ENCODE peak calls at places on chromosomes 12 and 14, in six cellular contexts. K is mucosa of descending colon; T is pancreas; Z is naive thymus-derived CD4-positive, alpha-beta T cell; M is kidney; E is K562. J is an unnamed sample. For H3K9me3 and H3K4me1, the result is how much of the 10 kb centered on the place peaks cover.

GRCh38 chr12:91326043-91327027 is 143.7 kb upstream of the DCN start:
- DNase-seq in K (no peak), T (no peak), Z (peak), M (no peak), E (peak), J (peak)

GRCh38 chr12:57037264-57037663 is 12.7 kb downstream of the MYO1A start:
- DNase-seq in K (no peak), T (no peak), Z (no peak), M (no peak), E (no peak), J (no peak)

GRCh38 chr14:23569443-23570151 is 2.0 kb upstream of the AP1G2 start:
- DNase-seq in K (no peak), T (no peak), Z (no peak), M (peak), E (peak), J (no peak)

GRCh38 chr12:124917135-124917840 is 2.8 kb upstream of the UBC start:
- DNase-seq in K (peak), T (peak), Z (peak), M (peak), E (peak), J (peak)

GRCh38 chr12:50725011-50725899 is 38.6 kb upstream of the ATF1 start:
- DNase-seq in K (no peak), T (no peak), Z (no peak), M (no peak), E (no peak), J (no peak)

GRCh38 chr14:71628433-71628832 is 303.8 kb upstream of the RGS6 start:
- DNase-seq in K (no peak), T (no peak), Z (no peak), M (no peak), E (no peak), J (no peak)

GRCh38 chr12:86613306-86613705 is 357.1 kb upstream of the MGAT4C start:
- DNase-seq in K (no peak), T (no peak), Z (no peak), M (no peak), E (no peak), J (no peak)

GRCh38 chr12:53589915-53590314 is 36.3 kb downstream of the ATF7 start:
- DNase-seq in K (no peak), T (no peak), Z (no peak), M (no peak), E (no peak), J (no peak)

GRCh38 chr12:97751704-97752103 is 289.1 kb downstream of the RMST start:
- DNase-seq in K (no peak), T (no peak), Z (no peak), M (no peak), E (no peak), J (no peak)

GRCh38 chr12:62683724-62684501 is 217.3 kb downstream of the MON2 start:
- DNase-seq in K (peak), T (no peak), Z (no peak), M (no peak), E (no peak), J (peak)

DNA sequence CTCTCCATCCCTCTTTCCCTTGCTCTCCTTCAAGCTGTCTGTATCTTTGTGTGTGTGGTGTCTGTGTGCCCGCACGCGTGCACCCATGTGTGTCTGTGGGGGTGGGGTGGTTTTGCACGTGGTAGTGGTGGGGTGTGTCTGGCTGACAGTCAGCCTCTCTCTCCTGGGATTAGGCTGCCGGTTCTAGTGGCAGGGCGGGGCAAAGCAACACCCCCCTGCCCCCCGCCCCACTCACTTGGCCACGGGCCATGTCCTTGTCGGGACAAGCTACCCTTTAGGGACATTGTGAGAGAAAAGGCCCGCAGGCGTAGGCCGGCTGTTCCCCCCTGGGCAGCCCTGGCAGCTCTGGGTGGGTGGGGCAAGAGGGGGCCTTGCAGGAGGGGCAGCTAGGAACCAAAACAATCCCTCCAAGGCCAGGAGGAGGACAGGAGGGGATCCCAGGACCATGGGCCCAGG is 182.6 kb downstream of the ALG10 start:
- DNase-seq in K (no peak), T (no peak), Z (no peak), M (no peak), E (peak), J (no peak)
- H3K9me3 ChIP-seq in K (under half), T (under half), Z (under half), M (under half), E (under half), J (under half)

GRCh38 chr12:113559466-113559865 is 87.8 kb upstream of the LHX5 start:
- DNase-seq in K (no peak), T (no peak), Z (no peak), M (no peak), E (no peak), J (no peak)

DNA sequence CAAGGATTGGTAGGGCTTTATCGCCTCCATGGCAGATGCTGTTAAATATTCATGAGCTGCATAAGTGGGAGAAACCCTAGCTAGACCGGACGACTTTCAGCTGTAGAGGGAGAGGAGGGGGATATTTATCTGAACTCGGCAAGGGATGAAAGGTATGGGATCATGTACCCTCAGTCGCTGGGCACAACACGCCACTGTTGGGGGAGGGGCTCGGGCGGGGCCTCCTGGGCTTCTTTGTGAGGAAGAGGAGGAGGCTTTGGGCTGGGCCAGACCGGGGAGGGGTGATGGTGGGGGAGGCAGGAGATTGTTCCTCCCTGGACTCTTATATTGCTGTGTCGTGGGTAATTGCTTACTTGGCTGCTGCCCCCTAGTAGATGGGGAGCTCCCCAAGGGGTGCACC is 89.7 kb upstream of the LHX5 start:
- DNase-seq in K (no peak), T (no peak), Z (no peak), M (no peak), E (no peak), J (no peak)
- H3K4me1 ChIP-seq in K (under half), T (under half), Z (under half), M (under half), E (under half), J (under half)

GRCh38 chr12:10855807-10856206 is 6.5 kb upstream of the PRR4 start:
- DNase-seq in K (no peak), T (no peak), Z (no peak), M (no peak), E (no peak), J (no peak)

GRCh38 chr12:10861366-10861765 is 12.1 kb upstream of the PRR4 start:
- DNase-seq in K (no peak), T (no peak), Z (no peak), M (no peak), E (no peak), J (no peak)
- H3K9me3 ChIP-seq in K (under half), T (under half), Z (under half), M (under half), E (under half), J (under half)

GRCh38 chr12:2194060-2194459 is 141.3 kb downstream of the CACNA1C start:
- DNase-seq in K (no peak), T (no peak), Z (no peak), M (no peak), E (no peak), J (no peak)

GRCh38 chr12:2190085-2190484 is 137.3 kb downstream of the CACNA1C start:
- DNase-seq in K (no peak), T (no peak), Z (no peak), M (no peak), E (no peak), J (no peak)

GRCh38 chr12:2190896-2191533 is 138.2 kb downstream of the CACNA1C start:
- DNase-seq in K (no peak), T (no peak), Z (no peak), M (no peak), E (no peak), J (no peak)

GRCh38 chr12:2191534-2192153 is 138.9 kb downstream of the CACNA1C start:
- DNase-seq in K (no peak), T (no peak), Z (no peak), M (no peak), E (no peak), J (no peak)

GRCh38 chr12:2192231-2192630 is 139.4 kb downstream of the CACNA1C start:
- DNase-seq in K (no peak), T (no peak), Z (no peak), M (no peak), E (no peak), J (no peak)
- H3K4me1 ChIP-seq in K (under half), T (under half), Z (under half), M (under half), E (under half), J (under half)

GRCh38 chr12:39619316-39619659 is 315 bp downstream of the ABCD2 start:
- DNase-seq in K (no peak), T (no peak), Z (no peak), M (no peak), E (no peak), J (peak)

GRCh38 chr12:39618701-39619100 is 902 bp downstream of the ABCD2 start:
- DNase-seq in K (no peak), T (no peak), Z (no peak), M (no peak), E (no peak), J (no peak)

GRCh38 chr12:39621670-39622069 is 2.1 kb upstream of the ABCD2 start:
- DNase-seq in K (no peak), T (no peak), Z (no peak), M (no peak), E (no peak), J (no peak)

GRCh38 chr12:39620664-39621658 is 1.4 kb upstream of the ABCD2 start:
- DNase-seq in K (peak), T (no peak), Z (peak), M (no peak), E (no peak), J (peak)

GRCh38 chr12:39619660-39620433 is at the start of gene ABCD2:
- DNase-seq in K (peak), T (no peak), Z (peak), M (no peak), E (peak), J (peak)
- H3K9me3 ChIP-seq in K (under half), T (under half), Z (under half), M (under half), E (under half), J (under half)

GRCh38 chr14:64510127-64510808 is 5.7 kb downstream of the ZBTB1 start:
- DNase-seq in K (no peak), T (no peak), Z (no peak), M (no peak), E (no peak), J (no peak)
- H3K4me1 ChIP-seq in K (under half), T (under half), Z (half or more), M (under half), E (under half), J (half or more)

DNA sequence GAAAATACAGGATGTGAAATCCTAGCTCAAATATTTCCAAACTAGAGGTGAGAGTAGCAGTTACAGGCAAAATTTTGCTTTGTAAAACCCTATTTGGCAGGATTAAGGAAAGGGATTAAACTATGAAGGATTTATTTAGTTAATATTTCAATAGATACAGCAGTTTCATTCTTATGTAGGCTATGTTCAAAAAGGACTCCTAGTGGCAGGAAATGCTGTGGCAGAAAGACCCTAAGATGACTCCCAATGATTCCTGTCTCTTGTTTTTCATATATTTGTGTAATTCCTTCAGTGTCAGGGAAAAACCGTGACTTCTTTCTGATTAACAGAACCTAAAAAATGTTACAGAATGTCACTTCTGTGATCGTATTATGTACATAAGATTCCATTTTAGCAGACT is 299.5 kb upstream of the RPL10L start:
- DNase-seq in K (no peak), T (no peak), Z (no peak), M (no peak), E (no peak), J (no peak)
- H3K9me3 ChIP-seq in K (under half), T (under half), Z (under half), M (under half), E (under half), J (under half)

DNA sequence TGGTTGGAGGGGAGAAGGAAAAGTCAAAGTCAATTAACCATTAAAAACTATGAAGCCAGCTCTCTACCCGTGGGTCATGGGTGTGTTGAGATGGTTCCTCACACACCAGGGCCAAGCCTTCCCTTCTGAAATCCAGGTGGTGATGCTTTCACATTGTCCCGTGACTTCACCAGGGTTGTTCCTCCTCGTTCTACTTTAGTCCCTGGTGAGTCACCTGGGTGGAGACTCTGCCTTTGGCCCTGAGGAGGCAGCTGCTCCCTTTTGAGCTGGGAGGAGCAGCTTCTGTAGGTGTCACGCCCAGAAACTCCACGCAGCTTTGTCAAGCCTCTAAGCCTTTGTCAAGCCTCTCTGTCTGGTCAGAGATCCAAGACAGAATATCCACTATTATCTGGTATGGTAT is 348.3 kb downstream of the BMP4 start:
- DNase-seq in K (peak), T (no peak), Z (no peak), M (no peak), E (no peak), J (peak)
- H3K4me1 ChIP-seq in K (under half), T (under half), Z (under half), M (under half), E (under half), J (under half)